ENCODE peak calls at places on chromosomes 6 and 20, in four cellular contexts. V is suprapubic skin, E is MM.1S, I is body of pancreas. G is an unnamed sample.

GRCh38 chr6:108921547-108922331 is 73.5 kb downstream of the ARMC2 start:
- DNase-seq in I (peak; percentile 49), E (peak; percentile 49), V (peak; percentile 71), G (peak; percentile 78)

GRCh38 chr20:19858972-19859371 is 100.9 kb downstream of the RIN2 start:
- DNase-seq in V (no peak), E (no peak), I (no peak), G (no peak)

GRCh38 chr6:111353914-111354464 is 129.0 kb downstream of the REV3L start:
- DNase-seq in E (no peak), V (no peak), I (no peak), G (no peak)

GRCh38 chr6:170262481-170263088 is 28.3 kb downstream of the DLL1 start:
- DNase-seq in I (no peak), V (no peak), E (no peak), G (no peak)

GRCh38 chr20:22901921-22902320 is 133.2 kb upstream of the SSTR4 start:
- DNase-seq in I (no peak), V (no peak), E (no peak), G (no peak)

GRCh38 chr20:50789968-50790650 is 4.8 kb upstream of the BCAS4 start:
- DNase-seq in V (no peak), E (no peak), I (no peak), G (no peak)

GRCh38 chr6:112149236-112149635 is 61.8 kb downstream of the FAM229B start:
- DNase-seq in E (no peak), I (no peak), V (no peak), G (no peak)

GRCh38 chr6:119308048-119308570 is 41.5 kb downstream of the MAN1A1 start:
- DNase-seq in V (no peak), I (no peak), E (no peak), G (no peak)

GRCh38 chr20:36010745-36011326 is 42.4 kb downstream of the CNBD2 start:
- DNase-seq in V (no peak), I (no peak), E (no peak), G (no peak)

GRCh38 chr6:46652603-46653438 is at the start of the genes CYP39A1 and SLC25A27:
- DNase-seq in E (peak; percentile 87), I (peak; percentile 96), V (peak; percentile 94), G (peak; percentile 89)

GRCh38 chr6:147234685-147235084 is 30.5 kb downstream of the STXBP5 start:
- DNase-seq in I (no peak), E (no peak), V (no peak), G (no peak)

GRCh38 chr6:83053678-83054077 is 12.0 kb downstream of the UBE3D start:
- DNase-seq in I (no peak), V (no peak), E (no peak), G (no peak)
- H3K4me1 ChIP-seq in I (no peaks in the 10 kb centered on the region), V (no peaks in the 10 kb centered on the region), E (peaks cover 4% of the 10 kb centered on the region), G (no peaks in the 10 kb centered on the region)

GRCh38 chr6:21883528-21883927 is 290.0 kb downstream of the SOX4 start:
- DNase-seq in V (no peak), I (no peak), E (no peak), G (no peak)

GRCh38 chr6:21885532-21886089 is 292.1 kb downstream of the SOX4 start:
- DNase-seq in I (peak; percentile 33), V (no peak), E (no peak), G (peak; percentile 78)

GRCh38 chr6:21886601-21887091 is 293.1 kb downstream of the SOX4 start:
- DNase-seq in I (no peak), E (no peak), V (no peak), G (no peak)

GRCh38 chr6:21883929-21884328 is 290.4 kb downstream of the SOX4 start:
- DNase-seq in V (no peak), E (no peak), I (no peak), G (no peak)

GRCh38 chr6:21885101-21885500 is 291.6 kb downstream of the SOX4 start:
- DNase-seq in E (no peak), I (no peak), V (no peak), G (no peak)
- H3K9me3 ChIP-seq in E (no peaks in the 10 kb centered on the region), I (no peaks in the 10 kb centered on the region), V (no peaks in the 10 kb centered on the region), G (no peaks in the 10 kb centered on the region)

DNA sequence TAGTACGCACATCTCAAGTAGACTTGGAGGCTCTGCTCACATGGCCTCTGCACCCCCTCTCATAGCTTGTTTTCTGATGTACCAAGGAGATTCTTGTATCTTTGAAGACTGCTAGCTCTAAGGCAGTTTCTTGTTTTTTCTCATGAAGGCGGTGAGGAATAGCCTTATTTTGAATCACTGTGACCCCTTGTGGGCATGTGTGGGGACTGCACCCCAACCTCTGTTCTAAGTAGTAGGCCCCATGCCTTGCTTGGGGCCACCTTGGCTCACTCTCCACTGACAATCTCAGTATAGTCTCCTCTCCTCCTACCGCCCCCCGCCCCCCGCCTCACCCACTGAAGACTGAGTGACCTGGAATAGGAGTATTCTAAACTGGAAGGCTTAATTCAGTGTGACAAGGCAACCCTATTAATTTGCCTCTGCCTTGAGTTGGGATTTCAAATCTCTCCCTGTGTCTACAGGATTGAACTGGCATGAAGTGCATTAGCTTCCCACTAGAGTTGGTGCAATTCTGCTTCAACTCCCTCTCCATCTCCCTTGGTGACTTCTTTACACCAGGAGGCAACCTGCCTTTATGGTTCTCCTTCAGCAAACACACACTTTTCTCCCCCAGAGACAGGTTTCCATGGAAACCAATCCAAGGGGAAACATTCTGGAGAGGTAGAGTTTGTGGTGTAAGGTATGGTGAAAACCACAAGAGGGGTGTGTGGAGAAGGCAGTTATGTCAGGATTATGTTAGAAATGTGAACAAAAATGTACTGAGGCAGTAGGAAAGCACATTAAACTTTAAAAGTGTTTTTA is 75.4 kb upstream of the ECI2 start:
- DNase-seq in E (peak; percentile 47), V (no peak), I (peak; percentile 56), G (peak; percentile 66)
- TF ChIP-seq CTCF in E (peak; percentile 60), V (peak; percentile 73), I (peak; percentile 54), G (peak; percentile 46)

GRCh38 chr20:25553819-25554296 is 31.5 kb downstream of the NINL start:
- DNase-seq in V (no peak), I (no peak), E (no peak), G (no peak)
- H3K4me1 ChIP-seq in V (peaks cover 14% of the 10 kb centered on the region), I (peaks cover 15% of the 10 kb centered on the region), E (no peaks in the 10 kb centered on the region), G (peaks cover 23% of the 10 kb centered on the region)

GRCh38 chr20:59742351-59743095 is 138.2 kb downstream of the PHACTR3 start:
- DNase-seq in E (no peak), V (no peak), I (no peak), G (no peak)

GRCh38 chr20:59740621-59741020 is 136.3 kb downstream of the PHACTR3 start:
- DNase-seq in I (no peak), V (no peak), E (no peak), G (no peak)

GRCh38 chr20:59743308-59743707 is 139.0 kb downstream of the PHACTR3 start:
- DNase-seq in V (no peak), I (no peak), E (no peak), G (no peak)

GRCh38 chr20:59738851-59739250 is 134.5 kb downstream of the PHACTR3 start:
- DNase-seq in V (no peak), I (no peak), E (no peak), G (no peak)

DNA sequence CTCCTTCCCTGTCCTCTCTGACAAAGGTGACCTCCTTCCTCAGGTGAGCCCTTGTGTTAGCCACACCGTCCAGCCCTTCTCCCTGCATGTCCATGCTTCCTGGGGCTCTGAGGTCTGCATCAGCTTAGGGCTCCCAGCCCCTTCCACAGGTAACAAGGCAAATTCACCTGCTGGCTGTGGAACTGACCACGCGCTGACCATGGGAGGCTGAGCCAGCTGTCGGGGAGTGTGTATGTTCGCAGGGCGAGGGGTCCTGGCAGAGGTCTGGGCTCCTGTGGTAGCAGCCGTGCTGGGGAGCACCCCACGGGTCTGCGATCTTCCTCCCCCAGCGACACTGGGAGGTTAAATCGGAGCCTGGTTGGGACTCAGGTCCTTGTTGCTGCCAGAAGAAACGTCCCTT is 136.7 kb downstream of the PHACTR3 start:
- DNase-seq in V (no peak), E (no peak), I (no peak), G (no peak)
- H3K9me3 ChIP-seq in V (no peaks in the 10 kb centered on the region), E (no peaks in the 10 kb centered on the region), I (no peaks in the 10 kb centered on the region), G (no peaks in the 10 kb centered on the region)

GRCh38 chr6:6494677-6495076 is 93.8 kb upstream of the LY86 start:
- DNase-seq in V (no peak), E (peak; percentile 58), I (no peak), G (no peak)
- TF ChIP-seq CTCF in V (no peak), E (peak; percentile 90), I (no peak), G (no peak)

GRCh38 chr20:44597930-44598329 is 15.6 kb downstream of the PKIG start:
- DNase-seq in E (no peak), I (no peak), V (no peak), G (no peak)

GRCh38 chr20:44596010-44596409 is 13.6 kb downstream of the PKIG start:
- DNase-seq in V (no peak), I (no peak), E (no peak), G (no peak)

GRCh38 chr20:44596876-44597275 is 14.5 kb downstream of the PKIG start:
- DNase-seq in I (no peak), E (no peak), V (no peak), G (no peak)

GRCh38 chr20:44598413-44599290 is 16.3 kb downstream of the PKIG start:
- DNase-seq in V (no peak), E (peak; percentile 38), I (no peak), G (no peak)

DNA sequence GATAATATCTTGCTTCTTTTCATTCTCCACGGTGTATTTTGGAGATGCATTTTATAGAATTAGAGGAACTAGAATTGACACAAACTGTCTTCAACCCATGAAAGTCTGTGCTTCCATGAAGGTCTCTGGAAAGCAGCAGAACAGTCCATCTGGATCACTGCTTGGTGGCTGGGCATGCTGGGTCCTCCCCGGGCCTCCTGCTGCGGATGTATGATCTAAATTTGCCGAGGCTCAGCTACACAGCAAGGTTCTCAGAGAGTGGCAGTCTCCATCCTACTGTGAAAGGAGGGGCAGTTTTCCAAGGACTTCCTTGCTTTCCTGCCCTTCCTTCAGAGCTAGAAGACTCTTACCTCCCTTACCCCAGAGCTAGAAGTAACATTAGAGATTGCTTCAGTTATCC is 15.1 kb downstream of the PKIG start:
- DNase-seq in E (no peak), I (no peak), V (no peak), G (no peak)
- H3K4me1 ChIP-seq in E (peaks cover 17% of the 10 kb centered on the region), I (peaks cover 22% of the 10 kb centered on the region), V (peaks cover 55% of the 10 kb centered on the region), G (peaks cover 4% of the 10 kb centered on the region)

DNA sequence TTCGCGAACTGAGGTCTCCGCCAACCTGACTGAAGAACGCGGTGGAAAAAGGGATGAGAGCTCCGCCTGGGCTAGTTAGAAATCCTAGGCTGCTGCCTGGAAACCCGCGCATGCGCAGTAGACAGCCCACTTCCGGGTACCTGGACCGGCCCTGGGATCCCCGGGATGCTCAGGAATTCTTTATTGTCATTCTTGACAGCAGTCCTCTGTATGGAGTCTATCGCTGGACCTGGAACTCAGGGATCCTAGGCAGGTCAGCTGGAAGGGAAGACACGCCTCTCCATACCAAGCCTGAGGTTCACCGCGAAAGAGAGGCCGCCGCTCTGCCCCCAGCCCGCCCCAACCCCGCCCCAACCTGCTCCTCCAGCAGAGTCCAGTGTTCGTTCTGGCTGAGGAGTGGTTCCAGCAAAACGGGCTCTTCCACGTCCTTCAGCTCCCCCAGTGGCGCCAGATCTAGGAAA is 1379.2 kb upstream of the DEFB115 start:
- DNase-seq in I (no peak), E (no peak), V (peak; percentile 71), G (no peak)
- H3K9me3 ChIP-seq in I (no peaks in the 10 kb centered on the region), E (no peaks in the 10 kb centered on the region), V (peaks cover 22% of the 10 kb centered on the region), G (peaks cover 15% of the 10 kb centered on the region)

G was measured in right atrium auricular region.